ENCODE peak calls at places on chromosomes 2 and 18, in nine cellular contexts. C is testis; N is OCI-LY7; Q is body of pancreas; V is mammary epithelial cell; B is naive thymus-derived CD4-positive, alpha-beta T cell; H is upper lobe of right lung; D is endodermal cell; I is lower lobe of right lung. S is an unnamed sample. For H3K4me1, the result is how much of the 10 kb centered on the place peaks cover.

GRCh38 chr2:191569025-191569424 is 108.9 kb upstream of the NABP1 start:
- DNase-seq in C (no peak), N (no peak), Q (no peak), V (no peak), B (no peak), H (no peak), D (peak), I (no peak), S (no peak)

GRCh38 chr2:66490588-66491001 is 55.7 kb downstream of the MEIS1 start:
- DNase-seq in C (no peak), N (no peak), Q (no peak), V (peak), B (no peak), H (no peak), D (no peak), I (no peak), S (no peak)

GRCh38 chr2:38532366-38532765 is 70.4 kb downstream of the HNRNPLL start:
- DNase-seq in C (no peak), N (peak), Q (no peak), V (no peak), B (no peak), H (no peak), D (no peak), I (no peak), S (no peak)

GRCh38 chr2:181157326-181157725 is 176.9 kb downstream of the UBE2E3 start:
- DNase-seq in C (no peak), N (no peak), Q (no peak), V (no peak), B (no peak), H (no peak), D (no peak), I (no peak), S (no peak)

GRCh38 chr2:197873293-197873701 is 68.9 kb downstream of the PLCL1 start:
- DNase-seq in C (no peak), N (no peak), Q (no peak), V (no peak), B (no peak), H (no peak), D (peak), I (no peak), S (no peak)

GRCh38 chr2:224398289-224398688 is 3.6 kb downstream of the FAM124B start:
- DNase-seq in C (no peak), N (no peak), Q (no peak), V (no peak), B (no peak), H (no peak), D (no peak), I (no peak), S (no peak)

GRCh38 chr2:133586978-133587377 is 18.7 kb upstream of the NCKAP5 start:
- DNase-seq in C (no peak), N (no peak), Q (no peak), V (peak), B (no peak), H (no peak), D (no peak), I (no peak), S (no peak)

GRCh38 chr2:226327830-226328229 is 471.8 kb downstream of the IRS1 start:
- DNase-seq in C (no peak), N (no peak), Q (no peak), V (peak), B (no peak), H (no peak), D (no peak), I (no peak), S (no peak)

GRCh38 chr2:215527738-215528137 is 91.9 kb upstream of the FN1 start:
- DNase-seq in C (no peak), N (no peak), Q (no peak), V (no peak), B (no peak), H (no peak), D (no peak), I (no peak), S (no peak)

GRCh38 chr18:12990662-12990976 is 543 bp upstream of the CEP192 start:
- DNase-seq in C (no peak), N (no peak), Q (no peak), V (no peak), B (no peak), H (no peak), D (no peak), I (no peak), S (no peak)

GRCh38 chr2:203191958-203192357 is 46.9 kb upstream of the CYP20A1 start:
- DNase-seq in C (no peak), N (no peak), Q (no peak), V (no peak), B (no peak), H (no peak), D (no peak), I (no peak), S (no peak)

GRCh38 chr2:58157754-58158153 is 83.4 kb downstream of the FANCL start:
- DNase-seq in C (no peak), N (no peak), Q (no peak), V (no peak), B (no peak), H (no peak), D (no peak), I (no peak), S (no peak)

GRCh38 chr2:234111523-234111922 is 61.0 kb downstream of the SPP2 start:
- DNase-seq in C (no peak), N (no peak), Q (no peak), V (peak), B (no peak), H (no peak), D (no peak), I (no peak), S (no peak)

GRCh38 chr18:44937985-44938384 is 257.3 kb downstream of the SETBP1 start:
- DNase-seq in C (peak), N (no peak), Q (no peak), V (no peak), B (no peak), H (no peak), D (peak), I (no peak), S (peak)

GRCh38 chr2:108925286-108925685 is 63.7 kb downstream of the EDAR start:
- DNase-seq in C (no peak), N (no peak), Q (no peak), V (no peak), B (no peak), H (no peak), D (no peak), I (no peak), S (no peak)

GRCh38 chr2:86747708-86748627 is 27.9 kb downstream of the RMND5A start:
- DNase-seq in C (no peak), N (peak), Q (no peak), V (peak), B (no peak), H (no peak), D (no peak), I (no peak), S (no peak)

GRCh38 chr2:30866974-30867373 is 59.7 kb upstream of the CAPN13 start:
- DNase-seq in C (no peak), N (peak), Q (no peak), V (no peak), B (no peak), H (no peak), D (no peak), I (no peak), S (no peak)

GRCh38 chr2:43171789-43172188 is 54.6 kb downstream of the ZFP36L2 start:
- DNase-seq in C (peak), N (no peak), Q (no peak), V (no peak), B (no peak), H (no peak), D (peak), I (no peak), S (peak)

GRCh38 chr2:27356056-27356381 is 545 bp downstream of the GTF3C2 start:
- DNase-seq in C (peak), N (no peak), Q (no peak), V (peak), B (no peak), H (peak), D (peak), I (peak), S (peak)

GRCh38 chr18:12434541-12434929 is 26.8 kb downstream of the PRELID3A start:
- DNase-seq in C (no peak), N (no peak), Q (no peak), V (no peak), B (no peak), H (no peak), D (no peak), I (no peak), S (no peak)

GRCh38 chr2:53594586-53594918 is 173.1 kb upstream of the CHAC2 start:
- DNase-seq in C (no peak), N (no peak), Q (no peak), V (no peak), B (no peak), H (no peak), D (no peak), I (no peak), S (no peak)

GRCh38 chr18:48785091-48785614 is 165.6 kb downstream of the SMAD7 start:
- DNase-seq in C (no peak), N (peak), Q (no peak), V (no peak), B (no peak), H (peak), D (no peak), I (peak), S (no peak)

GRCh38 chr2:192578780-192579179 is 384.0 kb upstream of the TMEFF2 start:
- DNase-seq in C (no peak), N (no peak), Q (no peak), V (no peak), B (no peak), H (no peak), D (no peak), I (no peak), S (no peak)

GRCh38 chr2:108988796-108989713 is at the start of gene EDAR:
- DNase-seq in C (peak), N (peak), Q (peak), V (peak), B (peak), H (peak), D (peak), I (no peak), S (no peak)

GRCh38 chr18:35753306-35753910 is 171.9 kb downstream of the GALNT1 start:
- DNase-seq in C (no peak), N (no peak), Q (no peak), V (peak), B (no peak), H (no peak), D (no peak), I (no peak), S (no peak)

GRCh38 chr18:77203071-77203470 is 46.6 kb upstream of the GALR1 start:
- DNase-seq in C (no peak), N (no peak), Q (no peak), V (no peak), B (no peak), H (no peak), D (peak), I (no peak), S (no peak)

GRCh38 chr2:20625920-20626697 is 24.8 kb downstream of the HS1BP3 start:
- DNase-seq in C (peak), N (no peak), Q (no peak), V (no peak), B (no peak), H (peak), D (peak), I (peak), S (peak)

GRCh38 chr2:23601301-23601965 is 216.5 kb downstream of the KLHL29 start:
- DNase-seq in C (no peak), N (no peak), Q (no peak), V (no peak), B (no peak), H (no peak), D (no peak), I (peak), S (no peak)

GRCh38 chr2:10405441-10405840 is 42.7 kb downstream of the ODC1 start:
- DNase-seq in C (peak), N (no peak), Q (peak), V (peak), B (no peak), H (peak), D (no peak), I (peak), S (peak)

GRCh38 chr2:193153576-193153975 is 958.8 kb upstream of the TMEFF2 start:
- DNase-seq in C (no peak), N (no peak), Q (no peak), V (peak), B (no peak), H (no peak), D (no peak), I (no peak), S (no peak)

GRCh38 chr2:228507870-228508269 is 326.4 kb upstream of the SPHKAP start:
- DNase-seq in C (no peak), N (no peak), Q (no peak), V (no peak), B (no peak), H (no peak), D (peak), I (no peak), S (no peak)

GRCh38 chr2:108184421-108184820 is 55.3 kb upstream of the SULT1C3 start:
- DNase-seq in C (no peak), N (peak), Q (no peak), V (no peak), B (no peak), H (no peak), D (no peak), I (no peak), S (no peak)

GRCh38 chr18:9804517-9805104 is 81.2 kb upstream of the TXNDC2 start:
- DNase-seq in C (no peak), N (no peak), Q (no peak), V (no peak), B (no peak), H (no peak), D (no peak), I (peak), S (peak)

GRCh38 chr2:3293221-3293620 is 84.4 kb downstream of the EIPR1 start:
- DNase-seq in C (no peak), N (no peak), Q (no peak), V (no peak), B (no peak), H (no peak), D (no peak), I (no peak), S (no peak)

GRCh38 chr2:67701011-67701410 is 303.9 kb downstream of the ETAA1 start:
- DNase-seq in C (no peak), N (no peak), Q (no peak), V (no peak), B (no peak), H (no peak), D (no peak), I (no peak), S (no peak)
- H3K27ac ChIP-seq in C (no peak), N (no peak), Q (no peak), V (no peak), B (no peak), H (no peak), D (no peak), I (no peak), S (no peak)

DNA sequence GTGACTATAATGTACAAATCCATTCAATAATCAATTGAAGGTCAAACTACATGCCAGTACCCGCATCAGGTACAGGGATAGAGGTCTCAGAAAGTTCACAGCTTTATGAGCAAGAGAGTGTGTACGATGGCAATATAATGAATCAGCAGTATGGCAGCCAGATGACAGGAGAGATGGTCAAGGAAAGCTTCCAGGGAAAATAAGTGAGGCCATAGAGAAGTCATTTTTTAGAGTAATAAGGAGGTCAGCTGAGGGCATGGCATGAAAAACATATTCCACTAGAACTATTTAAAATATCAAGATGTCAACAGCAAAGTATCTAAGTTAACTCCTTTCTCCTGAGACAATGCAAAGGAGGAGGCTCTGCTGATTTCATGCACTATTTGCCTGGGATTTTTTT is 108.0 kb downstream of the SLC8A1 start:
- DNase-seq in C (no peak), N (no peak), Q (no peak), V (peak), B (no peak), H (no peak), D (no peak), I (no peak), S (no peak)
- H3K4me1 ChIP-seq in C (under half), N (under half), Q (under half), V (under half), B (under half), H (under half), D (under half), I (under half), S (under half)

DNA sequence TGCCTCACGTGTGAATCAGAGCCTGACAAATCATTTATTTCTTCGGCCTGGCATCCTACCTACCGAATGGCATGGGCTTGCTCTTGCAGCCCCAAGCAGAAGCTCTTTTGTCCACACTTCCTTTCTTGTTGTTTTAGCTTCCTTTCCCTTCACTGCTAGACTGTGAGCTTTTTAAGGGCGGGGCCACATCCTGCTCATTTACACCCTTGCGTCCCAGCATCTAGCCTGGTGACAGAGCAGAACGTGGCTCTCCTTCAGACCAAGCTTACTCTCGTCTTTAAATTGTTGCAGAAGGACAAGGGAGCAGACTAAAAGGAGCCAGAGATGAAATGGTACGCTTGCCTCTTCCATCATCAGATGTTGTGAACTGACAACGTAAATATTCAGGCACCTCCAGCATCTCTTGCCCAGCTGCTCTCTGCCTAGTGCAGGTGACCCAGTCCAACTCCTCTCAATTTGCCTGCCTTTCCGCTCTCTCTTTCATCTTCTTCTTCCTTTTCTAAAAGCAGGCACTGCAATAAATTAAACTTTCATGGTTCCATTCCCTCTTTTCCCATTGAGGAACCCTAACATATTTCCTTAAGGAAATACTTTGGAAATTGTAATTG is 228.3 kb upstream of the TRIB2 start:
- DNase-seq in C (no peak), N (peak), Q (no peak), V (no peak), B (peak), H (no peak), D (no peak), I (no peak), S (no peak)
- H3K4me3 ChIP-seq in C (no peak), N (no peak), Q (no peak), V (no peak), B (peak), H (no peak), D (no peak), I (no peak), S (no peak)

GRCh38 chr2:239209806-239210205 is 191.0 kb downstream of the HDAC4 start:
- DNase-seq in C (no peak), N (no peak), Q (no peak), V (no peak), B (no peak), H (no peak), D (no peak), I (no peak), S (no peak)
- H3K27ac ChIP-seq in C (no peak), N (no peak), Q (no peak), V (no peak), B (no peak), H (no peak), D (peak), I (no peak), S (no peak)

DNA sequence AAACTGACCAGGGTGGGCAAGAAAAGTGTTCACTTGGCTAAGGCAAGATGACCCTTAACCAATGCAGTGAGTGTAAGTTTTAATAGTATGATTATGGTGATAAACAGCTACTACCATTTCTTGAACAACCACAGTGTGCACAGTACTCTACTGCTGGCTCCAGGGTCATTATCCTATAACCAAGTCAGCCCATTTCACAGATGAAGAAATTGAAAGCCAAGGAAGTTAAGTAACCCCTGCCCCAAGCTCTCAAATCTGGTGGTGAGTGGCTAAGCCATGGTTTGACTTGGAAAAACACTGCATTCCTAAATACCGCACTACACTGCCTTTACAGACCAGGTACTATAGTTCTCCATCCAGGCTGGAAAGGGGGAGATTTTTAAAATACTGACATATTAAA is 5.7 kb downstream of the ZNF385B start:
- DNase-seq in C (no peak), N (no peak), Q (no peak), V (no peak), B (no peak), H (no peak), D (no peak), I (no peak), S (no peak)
- H3K4me1 ChIP-seq in C (under half), N (half or more), Q (under half), V (under half), B (under half), H (under half), D (under half), I (under half), S (under half)

GRCh38 chr2:217937446-217937845 is 65.3 kb downstream of the TNS1 start:
- DNase-seq in C (no peak), N (no peak), Q (no peak), V (no peak), B (no peak), H (peak), D (no peak), I (peak), S (peak)

GRCh38 chr2:217939220-217939619 is 63.6 kb downstream of the TNS1 start:
- DNase-seq in C (no peak), N (no peak), Q (no peak), V (no peak), B (no peak), H (peak), D (no peak), I (no peak), S (no peak)

GRCh38 chr2:217936952-217937351 is 65.8 kb downstream of the TNS1 start:
- DNase-seq in C (no peak), N (no peak), Q (no peak), V (no peak), B (no peak), H (no peak), D (no peak), I (peak), S (no peak)

GRCh38 chr2:217939629-217940245 is 63.1 kb downstream of the TNS1 start:
- DNase-seq in C (no peak), N (no peak), Q (no peak), V (no peak), B (no peak), H (peak), D (no peak), I (peak), S (no peak)

DNA sequence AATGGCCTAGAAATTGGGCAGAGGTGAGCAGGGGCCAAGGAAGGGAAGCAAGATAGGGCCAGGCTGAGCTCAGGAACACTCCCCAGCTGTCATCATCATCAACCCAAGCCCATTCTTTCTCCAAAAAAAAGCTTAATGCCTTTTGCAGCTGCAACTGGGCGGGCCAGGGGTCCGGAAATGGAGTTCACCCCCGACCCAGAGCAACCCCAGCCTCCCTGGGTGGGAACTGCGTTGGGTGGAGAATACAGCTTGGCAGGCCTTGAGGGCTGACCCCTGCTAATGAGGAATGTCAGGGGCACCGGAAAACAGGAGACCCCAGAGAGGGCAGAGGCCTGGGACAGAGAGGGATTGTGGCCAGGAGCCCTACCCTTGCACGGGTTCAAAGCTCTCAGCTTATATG is 64.8 kb downstream of the TNS1 start:
- DNase-seq in C (no peak), N (no peak), Q (no peak), V (no peak), B (no peak), H (peak), D (no peak), I (no peak), S (no peak)
- H3K4me3 ChIP-seq in C (peak), N (no peak), Q (no peak), V (no peak), B (no peak), H (peak), D (no peak), I (peak), S (no peak)

GRCh38 chr2:60516826-60517225 is 36.6 kb downstream of the BCL11A start:
- DNase-seq in C (no peak), N (no peak), Q (no peak), V (no peak), B (no peak), H (no peak), D (no peak), I (no peak), S (no peak)
- H3K27ac ChIP-seq in C (no peak), N (no peak), Q (no peak), V (no peak), B (no peak), H (no peak), D (no peak), I (no peak), S (no peak)